ENCODE peak calls at places on chromosomes 16 and 17, in eight cellular contexts. Q is choroid plexus epithelial cell; S is NCI-H524 treated with DMSO at 0.1 percent for 48 hours; T is NCI-H774; K is activated CD8-positive, alpha-beta T cell treated with anti-CD3 and anti-CD28 coated beads for 36 hours; V is fibroblast of lung; M is WERI-Rb-1; U is stimulated activated naive CD4-positive, alpha-beta T cell. J is an unnamed sample.

GRCh38 chr17:48074322-48075054 is 26.3 kb downstream of the NFE2L1 start:
- DNase-seq in V (peak), U (peak), Q (peak), T (peak), K (peak), S (no peak), M (peak), J (peak)

GRCh38 chr17:74864297-74864865 is 4.7 kb upstream of the GRIN2C start:
- DNase-seq in V (no peak), M (no peak), Q (no peak), U (no peak), S (no peak), T (no peak), K (no peak), J (no peak)

GRCh38 chr17:79953335-79953734 is 82.3 kb downstream of the TBC1D16 start:
- DNase-seq in U (no peak), V (no peak), T (no peak), M (peak), Q (no peak), S (no peak), K (no peak), J (no peak)

GRCh38 chr17:80345321-80345720 is 69.6 kb upstream of the ENDOV start:
- DNase-seq in M (no peak), Q (no peak), K (no peak), V (no peak), S (no peak), U (no peak), T (no peak), J (no peak)

GRCh38 chr17:57067162-57067561 is 17.9 kb upstream of the AKAP1 start:
- DNase-seq in M (no peak), S (no peak), K (no peak), V (no peak), U (no peak), Q (no peak), T (no peak), J (no peak)

GRCh38 chr17:40118093-40118492 is 3.7 kb upstream of the MSL1 start:
- DNase-seq in S (no peak), T (no peak), K (no peak), Q (no peak), U (no peak), M (no peak), V (no peak), J (no peak)

GRCh38 chr17:74807925-74808324 is 31.8 kb upstream of the NAT9 start:
- DNase-seq in K (no peak), V (peak), U (no peak), S (peak), T (no peak), Q (no peak), M (no peak), J (peak)

GRCh38 chr16:87891763-87892162 is 22.5 kb upstream of the SLC7A5 start:
- DNase-seq in U (no peak), Q (no peak), T (no peak), M (no peak), V (no peak), S (no peak), K (no peak), J (no peak)

GRCh38 chr17:27408891-27409290 is 47.4 kb upstream of the KSR1 start:
- DNase-seq in S (no peak), V (peak), T (no peak), M (no peak), Q (peak), U (no peak), K (no peak), J (peak)

GRCh38 chr16:30434852-30435251 is 5.0 kb upstream of the DCTPP1 start:
- DNase-seq in M (no peak), Q (no peak), U (no peak), V (no peak), K (peak), T (no peak), S (no peak), J (no peak)

GRCh38 chr17:19762515-19762961 is 14.4 kb upstream of the ALDH3A1 start:
- DNase-seq in S (no peak), T (no peak), U (peak), V (peak), M (peak), Q (peak), K (peak), J (peak)

GRCh38 chr17:77328823-77329740 is 188.3 kb downstream of the SEC14L1 start:
- DNase-seq in V (no peak), M (peak), T (no peak), U (no peak), K (no peak), Q (no peak), S (no peak), J (no peak)

GRCh38 chr16:87661561-87661960 is 59.3 kb downstream of the JPH3 start:
- DNase-seq in Q (peak), S (no peak), T (no peak), V (peak), U (no peak), M (no peak), K (peak), J (peak)

GRCh38 chr17:7982171-7982570 is 20.2 kb upstream of the GUCY2D start:
- DNase-seq in S (no peak), M (no peak), U (no peak), K (no peak), Q (peak), V (peak), T (no peak), J (peak)

GRCh38 chr16:14244344-14245010 is 173.4 kb downstream of the MRTFB start:
- DNase-seq in K (no peak), V (peak), U (no peak), S (no peak), Q (peak), T (no peak), M (no peak), J (no peak)

GRCh38 chr17:2776589-2777241 is 19.5 kb upstream of the RAP1GAP2 start:
- DNase-seq in T (peak), K (peak), S (no peak), V (no peak), U (no peak), M (peak), Q (no peak), J (no peak)

GRCh38 chr17:57454729-57455062 is 198.4 kb downstream of the MSI2 start:
- DNase-seq in M (no peak), S (no peak), V (no peak), Q (no peak), T (no peak), K (no peak), U (no peak), J (no peak)

GRCh38 chr17:78148286-78149016 is 2.3 kb downstream of the C17orf99 start:
- DNase-seq in S (no peak), K (no peak), M (no peak), T (no peak), Q (no peak), V (no peak), U (no peak), J (no peak)

GRCh38 chr16:69823831-69824563 is 61.9 kb downstream of the WWP2 start:
- DNase-seq in K (no peak), S (no peak), T (no peak), U (no peak), V (no peak), Q (no peak), M (no peak), J (no peak)

GRCh38 chr16:12927591-12927990 is 26.2 kb downstream of the SHISA9 start:
- DNase-seq in S (no peak), U (no peak), V (no peak), Q (no peak), T (no peak), M (no peak), K (no peak), J (no peak)

GRCh38 chr17:6700948-6701307 is 12.2 kb downstream of the SLC13A5 start:
- DNase-seq in U (no peak), Q (no peak), T (no peak), M (no peak), K (no peak), S (no peak), V (no peak), J (no peak)

GRCh38 chr16:1216681-1217400 is 8.2 kb downstream of the TPSG1 start:
- DNase-seq in S (no peak), T (no peak), V (no peak), M (no peak), K (no peak), U (no peak), Q (no peak), J (no peak)

GRCh38 chr16:22932032-22932771 is 118.2 kb downstream of the HS3ST2 start:
- DNase-seq in K (no peak), S (no peak), M (no peak), V (no peak), T (no peak), Q (no peak), U (no peak), J (no peak)

GRCh38 chr17:60863892-60864673 is 186.4 kb downstream of the BCAS3 start:
- DNase-seq in U (no peak), T (no peak), S (no peak), K (peak), Q (peak), M (no peak), V (peak), J (peak)

GRCh38 chr17:48002208-48002919 is 31.5 kb downstream of the CDK5RAP3 start:
- DNase-seq in U (no peak), T (peak), V (peak), Q (peak), K (no peak), M (no peak), S (no peak), J (peak)

GRCh38 chr17:72353502-72353901 is 232.7 kb downstream of the SOX9 start:
- DNase-seq in Q (no peak), U (no peak), M (no peak), S (no peak), V (peak), K (no peak), T (peak), J (no peak)

GRCh38 chr16:3074860-3075545 is 9.6 kb downstream of the IL32 start:
- DNase-seq in Q (no peak), T (no peak), V (no peak), M (no peak), K (peak), U (peak), S (no peak), J (no peak)

GRCh38 chr17:31321481-31321880 is at the start of gene EVI2A:
- DNase-seq in K (peak), T (no peak), U (peak), V (peak), Q (peak), M (no peak), S (no peak), J (peak)

J was measured in LHCN-M2.